ENCODE peak calls at places on chromosomes 7 and 10, in four cellular contexts. One of them, this sample, is unnamed.

GRCh38 chr7:132030161-132030568 is 473.7 kb upstream of the PODXL start:
- DNase-seq in aorta: no peak
- DNase-seq in OCI-LY7: no peak
- DNase-seq in keratinocyte: no peak
- DNase-seq in this sample: no peak

GRCh38 chr7:140448781-140449180 is 30.5 kb downstream of the MKRN1 start:
- DNase-seq in keratinocyte: no peak
- DNase-seq in OCI-LY7: no peak
- DNase-seq in aorta: no peak
- DNase-seq in this sample: no peak

GRCh38 chr7:1535695-1536094 is 5.2 kb downstream of the MAFK start:
- DNase-seq in aorta: peak; percentile 60
- DNase-seq in OCI-LY7: no peak
- DNase-seq in keratinocyte: no peak
- DNase-seq in this sample: no peak

GRCh38 chr7:136214356-136214755 is 237.2 kb upstream of the MTPN start:
- DNase-seq in aorta: no peak
- DNase-seq in OCI-LY7: no peak
- DNase-seq in keratinocyte: no peak
- DNase-seq in this sample: no peak

GRCh38 chr10:106555599-106555998 is 608.9 kb downstream of the SORCS1 start:
- DNase-seq in OCI-LY7: no peak
- DNase-seq in aorta: no peak
- DNase-seq in keratinocyte: no peak
- DNase-seq in this sample: no peak

GRCh38 chr7:1151653-1152425 is 8.2 kb downstream of the ZFAND2A start:
- DNase-seq in keratinocyte: no peak
- DNase-seq in OCI-LY7: peak; percentile 43
- DNase-seq in aorta: peak; percentile 19
- DNase-seq in this sample: no peak

GRCh38 chr7:83267141-83267631 is 104.5 kb upstream of the PCLO start:
- DNase-seq in OCI-LY7: no peak
- DNase-seq in keratinocyte: no peak
- DNase-seq in aorta: no peak
- DNase-seq in this sample: no peak

GRCh38 chr7:104136561-104136960 is 71.3 kb downstream of the ORC5 start:
- DNase-seq in OCI-LY7: no peak
- DNase-seq in keratinocyte: no peak
- DNase-seq in aorta: no peak
- DNase-seq in this sample: no peak

GRCh38 chr10:102420810-102421644 is at the start of gene FBXL15:
- DNase-seq in aorta: peak; percentile 98
- DNase-seq in keratinocyte: peak; percentile 66
- DNase-seq in OCI-LY7: peak; percentile 99
- DNase-seq in this sample: peak; percentile 90

DNA sequence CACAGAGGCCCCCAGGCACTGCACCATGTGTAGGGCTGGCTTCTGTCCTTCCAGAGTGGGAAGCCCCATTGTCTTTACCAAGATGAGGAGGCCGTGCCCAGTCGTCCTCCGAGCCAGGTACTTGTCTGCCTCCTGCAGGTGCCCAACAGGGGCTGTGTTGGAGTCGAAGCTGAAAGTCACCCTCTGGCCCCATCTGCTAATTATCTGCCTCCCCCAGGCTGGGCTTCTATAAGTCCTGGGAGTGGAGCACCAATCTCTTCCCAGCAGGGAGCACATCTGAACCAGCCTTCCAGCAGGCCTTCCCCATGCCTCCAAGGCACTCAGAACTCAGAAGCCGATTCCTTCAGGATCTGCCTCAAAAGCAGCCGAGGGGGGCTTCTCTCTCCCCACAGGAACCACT is 11.6 kb upstream of the CHST15 start:
- DNase-seq in OCI-LY7: no peak
- DNase-seq in keratinocyte: no peak
- DNase-seq in aorta: no peak
- DNase-seq in this sample: no peak
- H3K27ac ChIP-seq in OCI-LY7: peak overlapping the region; percentile 94
- H3K27ac ChIP-seq in keratinocyte: no peak overlapping the region
- H3K27ac ChIP-seq in aorta: no peak overlapping the region
- H3K27ac ChIP-seq in this sample: no peak overlapping the region

GRCh38 chr7:102111063-102111757 is 175.5 kb upstream of the SH2B2 start:
- DNase-seq in OCI-LY7: no peak
- DNase-seq in keratinocyte: no peak
- DNase-seq in aorta: no peak
- DNase-seq in this sample: no peak
- H3K27ac ChIP-seq in OCI-LY7: no peak overlapping the region
- H3K27ac ChIP-seq in keratinocyte: no peak overlapping the region
- H3K27ac ChIP-seq in aorta: no peak overlapping the region
- H3K27ac ChIP-seq in this sample: no peak overlapping the region

DNA sequence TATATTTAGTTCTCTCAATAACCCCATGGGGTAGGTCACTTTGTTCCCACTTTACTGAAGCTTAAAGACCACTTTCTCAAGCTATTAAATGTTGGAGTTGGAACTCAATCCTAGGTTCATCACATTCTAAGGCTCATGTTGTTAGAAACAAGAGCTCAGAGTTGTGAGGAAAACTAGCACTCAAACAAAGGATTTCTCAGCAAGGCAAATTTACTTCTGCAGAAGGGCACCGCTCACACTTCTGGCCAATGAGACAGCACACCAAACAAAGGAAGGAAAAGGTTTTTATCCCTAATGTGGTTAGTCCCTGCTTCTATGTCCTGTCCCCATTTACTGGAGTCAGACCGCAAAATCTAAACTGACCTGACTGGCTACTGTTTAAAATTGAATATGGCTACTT is 214.6 kb upstream of the PHF14 start:
- DNase-seq in keratinocyte: no peak
- DNase-seq in aorta: no peak
- DNase-seq in OCI-LY7: no peak
- DNase-seq in this sample: no peak
- H3K27ac ChIP-seq in keratinocyte: no peak overlapping the region
- H3K27ac ChIP-seq in aorta: no peak overlapping the region
- H3K27ac ChIP-seq in OCI-LY7: no peak overlapping the region
- H3K27ac ChIP-seq in this sample: no peak overlapping the region

DNA sequence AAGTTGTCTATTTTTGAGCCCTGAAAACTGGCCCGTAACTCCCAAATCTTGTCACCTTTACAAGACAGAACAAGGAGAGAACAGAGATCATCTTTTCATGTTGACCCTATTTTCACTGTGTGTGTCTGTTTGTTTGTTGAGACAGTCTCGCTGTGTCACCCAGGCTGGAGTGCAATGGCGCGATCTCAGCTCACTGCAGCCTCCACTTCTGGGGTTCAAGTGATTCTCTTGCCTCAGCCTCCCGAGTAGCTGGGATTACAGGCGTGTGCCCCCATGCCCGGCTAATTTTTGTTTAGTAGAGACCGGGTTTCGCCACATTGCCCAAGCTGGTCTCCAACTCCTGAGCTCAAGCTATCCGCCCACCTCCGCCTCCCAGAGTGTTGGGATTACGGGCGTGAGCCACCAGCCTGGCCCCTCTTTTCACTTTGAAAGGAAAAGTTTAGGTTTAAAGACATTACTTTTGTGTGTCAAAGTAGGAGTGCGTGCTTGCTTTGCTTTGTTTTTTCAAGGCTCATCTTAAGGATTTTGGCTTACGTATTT is 32.1 kb downstream of the FOXK1 start:
- DNase-seq in keratinocyte: no peak
- DNase-seq in OCI-LY7: no peak
- DNase-seq in aorta: no peak
- DNase-seq in this sample: no peak
- H3K27ac ChIP-seq in keratinocyte: no peak overlapping the region
- H3K27ac ChIP-seq in OCI-LY7: no peak overlapping the region
- H3K27ac ChIP-seq in aorta: no peak overlapping the region
- H3K27ac ChIP-seq in this sample: no peak overlapping the region

DNA sequence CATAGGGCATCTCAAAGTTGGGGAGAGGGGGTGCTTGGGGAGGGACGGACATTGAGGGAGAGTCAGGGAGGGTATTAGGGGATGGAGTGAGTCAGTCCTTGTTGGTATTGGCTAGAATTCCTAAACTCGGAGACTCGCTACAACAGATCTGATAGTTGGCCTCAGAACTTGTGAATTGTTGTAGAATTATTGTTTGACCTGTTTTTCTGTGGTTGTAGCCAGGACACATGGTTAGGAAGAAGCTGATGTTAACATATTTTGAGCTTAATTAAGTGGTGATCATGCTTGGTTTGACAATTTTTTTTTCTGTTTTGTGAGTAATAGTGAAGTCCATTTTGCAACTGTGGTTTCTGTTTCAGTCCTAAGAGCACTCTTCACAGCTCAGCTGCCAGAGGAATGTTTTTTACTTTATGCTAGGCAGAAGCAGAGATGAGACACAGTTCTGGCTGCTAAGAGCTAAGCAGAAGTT is 1190.3 kb upstream of the C7orf33 start:
- DNase-seq in aorta: no peak
- DNase-seq in keratinocyte: no peak
- DNase-seq in OCI-LY7: no peak
- DNase-seq in this sample: no peak
- H3K27ac ChIP-seq in aorta: no peak overlapping the region
- H3K27ac ChIP-seq in keratinocyte: no peak overlapping the region
- H3K27ac ChIP-seq in OCI-LY7: no peak overlapping the region
- H3K27ac ChIP-seq in this sample: no peak overlapping the region

GRCh38 chr7:17623546-17624185 is 316.6 kb downstream of the SNX13 start:
- DNase-seq in OCI-LY7: no peak
- DNase-seq in keratinocyte: no peak
- DNase-seq in aorta: no peak
- DNase-seq in this sample: no peak

GRCh38 chr7:17625038-17625437 is 315.3 kb downstream of the SNX13 start:
- DNase-seq in aorta: no peak
- DNase-seq in keratinocyte: peak; percentile 38
- DNase-seq in OCI-LY7: no peak
- DNase-seq in this sample: no peak

GRCh38 chr7:17622443-17622842 is 317.9 kb downstream of the SNX13 start:
- DNase-seq in keratinocyte: no peak
- DNase-seq in OCI-LY7: no peak
- DNase-seq in aorta: no peak
- DNase-seq in this sample: no peak

GRCh38 chr7:17626215-17626614 is 314.1 kb downstream of the SNX13 start:
- DNase-seq in aorta: no peak
- DNase-seq in keratinocyte: no peak
- DNase-seq in OCI-LY7: no peak
- DNase-seq in this sample: no peak

GRCh38 chr7:17624379-17624778 is 315.9 kb downstream of the SNX13 start:
- DNase-seq in aorta: no peak
- DNase-seq in keratinocyte: no peak
- DNase-seq in OCI-LY7: no peak
- DNase-seq in this sample: no peak
- H3K27ac ChIP-seq in aorta: no peak overlapping the region
- H3K27ac ChIP-seq in keratinocyte: no peak overlapping the region
- H3K27ac ChIP-seq in OCI-LY7: no peak overlapping the region
- H3K27ac ChIP-seq in this sample: no peak overlapping the region

DNA sequence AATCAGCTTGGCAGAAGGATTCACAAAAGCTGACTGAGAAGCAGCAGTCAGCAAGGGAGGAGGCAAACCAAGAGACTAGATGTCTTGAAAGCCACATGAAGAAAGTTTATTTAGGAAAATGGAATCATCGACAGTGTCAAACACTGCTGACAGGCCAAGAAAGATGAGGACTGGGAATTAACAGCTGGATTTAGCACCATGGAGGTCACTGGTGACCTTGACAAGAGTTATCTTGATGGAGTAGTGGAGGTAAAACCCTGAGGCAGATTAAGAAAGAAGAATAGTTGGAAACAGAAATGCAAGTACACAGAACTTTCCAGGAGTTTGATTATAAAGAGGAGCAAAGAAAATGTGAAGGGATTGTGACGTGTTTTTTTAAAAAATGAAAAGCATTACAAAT is 51.5 kb downstream of the LMBR1 start:
- DNase-seq in keratinocyte: no peak
- DNase-seq in aorta: no peak
- DNase-seq in OCI-LY7: no peak
- DNase-seq in this sample: no peak
- H3K27ac ChIP-seq in keratinocyte: no peak overlapping the region
- H3K27ac ChIP-seq in aorta: no peak overlapping the region
- H3K27ac ChIP-seq in OCI-LY7: no peak overlapping the region
- H3K27ac ChIP-seq in this sample: no peak overlapping the region

DNA sequence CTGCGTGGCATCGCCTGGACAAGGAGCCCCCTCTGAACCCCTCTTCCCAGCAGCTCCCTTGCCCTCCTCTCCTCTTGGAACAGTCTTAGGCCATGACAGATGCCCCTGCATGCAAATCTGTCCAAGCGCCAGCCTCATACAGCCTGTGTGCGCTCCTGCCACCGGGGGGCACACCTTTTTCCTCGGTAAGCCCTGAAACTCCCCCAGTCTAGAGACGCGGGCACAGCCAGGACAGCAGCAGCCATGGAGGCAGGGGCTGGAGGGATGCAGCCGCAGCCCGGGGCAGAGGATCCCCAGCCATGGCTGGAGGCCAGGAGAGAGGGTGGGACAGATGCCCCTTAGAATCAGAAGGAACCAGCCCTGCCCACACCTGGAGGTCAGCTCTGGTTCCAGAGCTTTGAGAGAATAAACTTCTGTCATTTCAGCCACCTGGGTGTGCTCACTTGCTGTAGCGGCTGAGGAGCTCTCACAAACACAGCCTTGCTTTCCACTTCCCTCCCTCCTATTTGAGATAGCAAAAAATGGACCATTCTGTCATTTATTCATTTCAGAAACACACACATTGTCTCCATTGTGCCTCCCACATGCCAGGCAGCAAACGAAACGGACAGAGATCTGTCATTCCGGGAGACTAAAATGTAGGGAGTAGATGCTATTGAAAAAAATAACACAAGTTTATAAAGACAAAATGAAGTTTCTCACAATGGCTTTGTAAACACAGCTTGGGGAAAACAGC is 241.5 kb downstream of the WDR37 start:
- DNase-seq in OCI-LY7: peak; percentile 4
- DNase-seq in aorta: no peak
- DNase-seq in keratinocyte: no peak
- DNase-seq in this sample: no peak
- H3K27ac ChIP-seq in OCI-LY7: no peak overlapping the region
- H3K27ac ChIP-seq in aorta: no peak overlapping the region
- H3K27ac ChIP-seq in keratinocyte: no peak overlapping the region
- H3K27ac ChIP-seq in this sample: no peak overlapping the region

GRCh38 chr10:44280211-44280610 is 104.7 kb downstream of the CXCL12 start:
- DNase-seq in OCI-LY7: no peak
- DNase-seq in aorta: no peak
- DNase-seq in keratinocyte: no peak
- DNase-seq in this sample: no peak
- H3K27ac ChIP-seq in OCI-LY7: no peak overlapping the region
- H3K27ac ChIP-seq in aorta: no peak overlapping the region
- H3K27ac ChIP-seq in keratinocyte: no peak overlapping the region
- H3K27ac ChIP-seq in this sample: no peak overlapping the region

This sample was measured in CD4-positive, alpha-beta T cell.